ENCODE peak calls at places on chromosomes 2 and 18, in seven cellular contexts. I, R, W, Y, N, X and O are unnamed samples.

GRCh38 chr2:190649798-190650390 is 1.0 kb downstream of the NAB1 start:
- DNase-seq in I (peak; percentile 47), R (peak; percentile 46), W (no peak), Y (no peak), N (peak; percentile 45), X (no peak), O (peak; percentile 43)

GRCh38 chr18:6920099-6920955 is 190.8 kb downstream of the ARHGAP28 start:
- DNase-seq in I (peak; percentile 61), R (peak; percentile 63), W (no peak), Y (no peak), N (peak; percentile 80), X (no peak), O (peak; percentile 68)

GRCh38 chr2:190408538-190409271 is 550 bp downstream of the MFSD6 start:
- DNase-seq in I (no peak), R (peak; percentile 53), W (peak; percentile 7), Y (no peak), N (peak; percentile 50), X (no peak), O (no peak)

GRCh38 chr2:221848286-221848685 is 276.2 kb upstream of the EPHA4 start:
- DNase-seq in I (no peak), R (no peak), W (no peak), Y (no peak), N (no peak), X (no peak), O (no peak)

GRCh38 chr2:2740238-2740775 is 409.2 kb upstream of the MYT1L start:
- DNase-seq in I (no peak), R (no peak), W (no peak), Y (no peak), N (no peak), X (no peak), O (no peak)

GRCh38 chr18:47594063-47594462 is 336.4 kb downstream of the SMAD2 start:
- DNase-seq in I (no peak), R (no peak), W (no peak), Y (no peak), N (no peak), X (no peak), O (no peak)

GRCh38 chr18:61992285-61992684 is 99.5 kb upstream of the RNF152 start:
- DNase-seq in I (peak; percentile 13), R (no peak), W (peak; percentile 35), Y (no peak), N (no peak), X (no peak), O (peak; percentile 82)

GRCh38 chr2:168119519-168120141 is 127.8 kb downstream of the STK39 start:
- DNase-seq in I (peak; percentile 58), R (peak; percentile 65), W (peak; percentile 41), Y (no peak), N (peak; percentile 76), X (no peak), O (peak; percentile 76)

GRCh38 chr2:86744152-86744551 is 24.1 kb downstream of the RMND5A start:
- DNase-seq in I (no peak), R (no peak), W (no peak), Y (no peak), N (no peak), X (no peak), O (no peak)

GRCh38 chr18:1663879-1664705 is 759.4 kb downstream of the ADCYAP1 start:
- DNase-seq in I (peak; percentile 44), R (peak; percentile 44), W (peak; percentile 32), Y (no peak), N (peak; percentile 77), X (peak; percentile 41), O (no peak)

GRCh38 chr2:190023860-190024259 is 38.7 kb downstream of the MSTN start:
- DNase-seq in I (peak; percentile 57), R (peak; percentile 53), W (peak; percentile 60), Y (no peak), N (peak; percentile 70), X (peak; percentile 1), O (peak; percentile 49)

GRCh38 chr2:234165421-234165820 is 114.9 kb downstream of the SPP2 start:
- DNase-seq in I (no peak), R (no peak), W (no peak), Y (no peak), N (no peak), X (no peak), O (peak; percentile 35)

GRCh38 chr2:126657636-126658315 is 1.8 kb downstream of the GYPC start:
- DNase-seq in I (no peak), R (peak; percentile 5), W (peak; percentile 63), Y (peak; percentile 61), N (peak; percentile 92), X (peak; percentile 38), O (peak; percentile 99)

GRCh38 chr2:168244318-168244717 is 3.1 kb downstream of the STK39 start:
- DNase-seq in I (peak; percentile 74), R (no peak), W (no peak), Y (no peak), N (no peak), X (no peak), O (no peak)

DNA sequence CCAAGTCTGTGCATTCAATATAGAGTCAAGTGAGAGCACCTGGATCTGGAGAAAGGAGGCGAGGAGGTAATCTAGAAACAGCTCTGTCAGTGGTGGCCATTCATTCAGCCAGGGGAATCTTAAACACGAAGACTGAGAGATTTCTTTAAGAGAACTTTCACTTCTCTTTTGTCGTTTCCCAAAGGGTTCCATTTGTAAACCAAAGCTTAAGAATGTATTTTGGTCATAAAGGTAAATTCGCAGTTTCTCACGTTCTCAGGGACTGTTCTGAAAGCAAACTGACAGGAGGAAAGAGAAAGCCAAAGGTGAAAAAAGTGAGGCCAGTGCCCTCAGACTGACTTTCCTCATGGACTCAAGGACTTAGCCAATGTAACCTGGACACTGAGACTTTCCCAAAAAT is 513.5 kb downstream of the CMPK2 start:
- DNase-seq in I (no peak), R (no peak), W (no peak), Y (peak; percentile 94), N (no peak), X (no peak), O (no peak)
- TF ChIP-seq CEBPB in I (no peak), R (no peak), W (no peak), Y (no peak), N (no peak), X (no peak), O (no peak)

GRCh38 chr2:136110528-136110927 is 7.4 kb downstream of the CXCR4 start:
- DNase-seq in I (no peak), R (no peak), W (no peak), Y (no peak), N (no peak), X (no peak), O (no peak)
- TF ChIP-seq CEBPB in I (no peak), R (no peak), W (no peak), Y (no peak), N (no peak), X (no peak), O (no peak)

GRCh38 chr2:64111426-64111825 is 32.8 kb downstream of the PELI1 start:
- DNase-seq in I (no peak), R (no peak), W (no peak), Y (no peak), N (no peak), X (no peak), O (peak; percentile 12)

GRCh38 chr2:64114912-64115277 is 29.3 kb downstream of the PELI1 start:
- DNase-seq in I (no peak), R (no peak), W (no peak), Y (no peak), N (no peak), X (no peak), O (no peak)

GRCh38 chr2:64112016-64112415 is 32.2 kb downstream of the PELI1 start:
- DNase-seq in I (no peak), R (no peak), W (no peak), Y (no peak), N (no peak), X (no peak), O (no peak)

GRCh38 chr2:64115808-64116598 is 28.2 kb downstream of the PELI1 start:
- DNase-seq in I (peak; percentile 48), R (no peak), W (no peak), Y (no peak), N (no peak), X (no peak), O (no peak)

GRCh38 chr2:64114063-64114911 is 29.9 kb downstream of the PELI1 start:
- DNase-seq in I (no peak), R (no peak), W (no peak), Y (peak; percentile 56), N (no peak), X (no peak), O (peak; percentile 81)
- TF ChIP-seq CEBPB in I (no peak), R (no peak), W (no peak), Y (no peak), N (no peak), X (no peak), O (peak; percentile 49)

GRCh38 chr18:24585996-24586566 is 125.6 kb downstream of the HRH4 start:
- DNase-seq in I (no peak), R (no peak), W (no peak), Y (no peak), N (no peak), X (no peak), O (no peak)
- TF ChIP-seq CEBPB in I (no peak), R (no peak), W (no peak), Y (no peak), N (no peak), X (no peak), O (no peak)

DNA sequence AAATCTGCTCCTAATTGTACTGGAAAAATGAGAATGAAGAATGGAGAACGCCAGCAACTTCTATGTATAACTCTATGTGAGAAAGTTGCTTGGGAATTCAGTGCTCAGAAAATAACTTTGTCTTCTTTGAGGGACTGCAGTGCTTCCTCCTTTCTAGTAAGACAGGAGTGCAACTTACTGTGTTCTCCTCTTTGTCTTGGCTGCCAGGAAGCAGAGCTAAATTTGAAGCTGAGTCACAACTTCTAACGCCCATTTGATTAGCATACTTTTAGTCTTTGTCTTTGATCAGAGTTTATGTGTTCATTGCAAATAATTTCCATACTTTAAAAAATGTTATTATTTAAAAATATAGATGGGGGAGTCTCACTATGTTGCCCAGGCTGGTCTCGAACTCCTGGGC is 6.6 kb downstream of the ARHGAP25 start:
- DNase-seq in I (no peak), R (no peak), W (no peak), Y (no peak), N (no peak), X (no peak), O (no peak)
- TF ChIP-seq CEBPB in I (no peak), R (no peak), W (no peak), Y (no peak), N (no peak), X (no peak), O (no peak)

GRCh38 chr2:100381240-100381639 is 36.2 kb downstream of the CHST10 start:
- DNase-seq in I (peak; percentile 67), R (peak; percentile 81), W (peak; percentile 71), Y (peak; percentile 60), N (peak; percentile 90), X (peak; percentile 67), O (peak; percentile 76)

GRCh38 chr2:100380681-100381080 is 36.8 kb downstream of the CHST10 start:
- DNase-seq in I (no peak), R (no peak), W (no peak), Y (no peak), N (no peak), X (no peak), O (no peak)

GRCh38 chr2:100376836-100377235 is 40.6 kb downstream of the CHST10 start:
- DNase-seq in I (no peak), R (no peak), W (no peak), Y (no peak), N (no peak), X (no peak), O (no peak)
- TF ChIP-seq CEBPB in I (no peak), R (no peak), W (no peak), Y (no peak), N (no peak), X (no peak), O (no peak)